ENCODE peak calls at places on chromosomes 3 and 15, in six cellular contexts. L, E, Q, I, S and W are unnamed samples.
A peak's percentile ranks its signal among the peaks of the same experiment; 100 is the strongest.

GRCh38 chr15:52797625-52798501 is 7.7 kb upstream of the ONECUT1 start:
- DNase-seq in L (no peak), E (no peak), Q (peak; percentile 61), I (no peak), S (no peak), W (no peak)

GRCh38 chr3:189982299-189982945 is 138.3 kb downstream of the P3H2 start:
- DNase-seq in L (no peak), E (no peak), Q (no peak), I (no peak), S (no peak), W (no peak)

GRCh38 chr3:25603703-25604102 is 61.0 kb downstream of the TOP2B start:
- DNase-seq in L (no peak), E (no peak), Q (no peak), I (no peak), S (no peak), W (no peak)

GRCh38 chr3:185549651-185550111 is 2.7 kb downstream of the LIPH start:
- DNase-seq in L (no peak), E (no peak), Q (no peak), I (no peak), S (no peak), W (no peak)

GRCh38 chr3:30475038-30475808 is 131.2 kb upstream of the TGFBR2 start:
- DNase-seq in L (no peak), E (no peak), Q (no peak), I (no peak), S (no peak), W (no peak)

GRCh38 chr3:178170698-178171535 is 365.3 kb upstream of the KCNMB2 start:
- DNase-seq in L (no peak), E (no peak), Q (no peak), I (peak; percentile 2), S (no peak), W (no peak)

GRCh38 chr3:163622384-163622783 is 1455.9 kb downstream of the SI start:
- DNase-seq in L (no peak), E (no peak), Q (peak; percentile 81), I (no peak), S (no peak), W (no peak)

GRCh38 chr15:92438471-92438870 is 44.8 kb downstream of the ST8SIA2 start:
- DNase-seq in L (no peak), E (no peak), Q (no peak), I (no peak), S (no peak), W (no peak)

GRCh38 chr3:99868438-99868723 is 50.7 kb downstream of the CMSS1 start:
- DNase-seq in L (no peak), E (no peak), Q (no peak), I (no peak), S (no peak), W (no peak)

GRCh38 chr3:155646128-155646527 is 98.7 kb downstream of the PLCH1 start:
- DNase-seq in L (no peak), E (no peak), Q (no peak), I (no peak), S (no peak), W (no peak)

GRCh38 chr3:48552111-48552911 is 4.3 kb downstream of the PFKFB4 start:
- DNase-seq in L (no peak), E (no peak), Q (no peak), I (no peak), S (no peak), W (peak; percentile 45)

DNA sequence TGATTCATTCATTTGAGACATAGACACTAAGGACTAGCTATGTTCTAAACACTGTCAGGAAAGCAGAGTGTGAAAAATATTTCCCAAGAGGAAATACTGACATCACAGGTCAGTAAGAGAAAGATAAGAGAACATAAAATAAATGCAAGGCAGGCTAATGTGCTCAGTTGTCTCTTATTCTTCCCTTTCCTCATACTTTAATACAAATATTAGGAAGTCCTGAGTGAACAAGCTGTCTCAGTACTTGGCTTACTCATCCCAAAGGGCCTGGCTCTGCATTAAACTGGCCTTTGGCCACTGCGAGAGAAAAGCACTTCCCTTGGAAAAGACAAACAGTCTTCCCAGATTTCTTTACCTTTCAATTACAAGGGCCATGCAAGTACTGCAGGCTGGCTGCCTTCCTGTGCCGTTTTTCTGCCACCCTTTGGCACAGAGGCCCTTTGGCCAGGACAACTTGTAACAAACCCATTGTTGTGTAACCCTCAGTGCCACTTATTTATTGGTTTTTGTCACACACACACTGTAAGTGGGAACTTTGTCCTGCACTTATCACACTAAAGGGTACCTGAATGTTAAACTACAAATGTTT is 31.7 kb downstream of the EDC3 start:
- DNase-seq in L (no peak), E (no peak), Q (no peak), I (no peak), S (peak; percentile 80), W (no peak)
- TF ChIP-seq POLR2AphosphoS5 in L (peak; percentile 23), E (no peak), Q (no peak), I (no peak), S (no peak), W (no peak)

GRCh38 chr15:84658080-84658787 is at the start of gene NMB:
- DNase-seq in L (no peak), E (peak; percentile 89), Q (peak; percentile 97), I (no peak), S (peak; percentile 89), W (peak; percentile 64)
- TF ChIP-seq POLR2AphosphoS5 in L (peak; percentile 2), E (peak; percentile 5), Q (peak; percentile 72), I (peak; percentile 60), S (no peak), W (no peak)

DNA sequence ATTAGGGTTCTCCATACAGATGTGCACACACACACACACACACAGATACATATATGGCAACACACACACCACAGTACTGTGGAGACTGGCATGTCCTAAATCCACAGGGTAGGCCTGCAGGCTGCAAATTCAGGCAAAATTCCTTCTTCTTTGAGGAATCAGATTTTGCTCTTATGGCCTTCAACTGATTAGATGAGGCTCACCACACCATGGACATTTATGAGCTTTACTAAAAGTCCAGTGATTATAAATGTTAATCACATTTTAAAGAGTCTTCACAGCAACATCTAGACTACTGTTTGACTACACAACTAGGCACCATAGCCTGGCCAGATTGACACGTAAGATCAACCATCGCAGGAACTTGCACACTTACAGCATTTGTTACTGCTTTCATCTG is 140.3 kb upstream of the UBE3A start:
- DNase-seq in L (no peak), E (no peak), Q (no peak), I (no peak), S (no peak), W (no peak)
- TF ChIP-seq POLR2AphosphoS5 in L (no peak), E (no peak), Q (no peak), I (no peak), S (no peak), W (no peak)

GRCh38 chr3:112633757-112634156 is 7.2 kb downstream of the CCDC80 start:
- DNase-seq in L (no peak), E (no peak), Q (no peak), I (no peak), S (no peak), W (no peak)
- TF ChIP-seq POLR2AphosphoS5 in L (no peak), E (peak; percentile 89), Q (no peak), I (no peak), S (peak; percentile 35), W (no peak)